ENCODE peak calls at places on chromosomes 3 and 15, in seven cellular contexts. W, K, N, D, H, F and U are unnamed samples.

GRCh38 chr3:16509721-16510619 is 3.5 kb downstream of the RFTN1 start:
- DNase-seq in W (no peak), K (no peak), N (no peak), D (no peak), H (no peak), F (no peak), U (no peak)

GRCh38 chr15:70954176-70954575 is 61.5 kb downstream of the LRRC49 start:
- DNase-seq in W (no peak), K (no peak), N (no peak), D (no peak), H (no peak), F (no peak), U (no peak)

GRCh38 chr15:90718232-90718631 is 1.1 kb downstream of the BLM start:
- DNase-seq in W (no peak), K (no peak), N (no peak), D (no peak), H (peak; percentile 23), F (no peak), U (no peak)

GRCh38 chr3:126468028-126468891 is 7.4 kb downstream of the ZXDC start:
- DNase-seq in W (no peak), K (peak; percentile 66), N (no peak), D (peak; percentile 61), H (no peak), F (peak; percentile 38), U (no peak)

GRCh38 chr3:129593595-129594339 is 12.7 kb downstream of the PLXND1 start:
- DNase-seq in W (no peak), K (peak; percentile 89), N (peak; percentile 43), D (no peak), H (peak; percentile 80), F (no peak), U (no peak)

GRCh38 chr15:71182522-71182921 is 67.3 kb downstream of the THSD4 start:
- DNase-seq in W (no peak), K (no peak), N (no peak), D (no peak), H (no peak), F (no peak), U (no peak)

GRCh38 chr3:45775571-45776290 is 20.6 kb downstream of the SLC6A20 start:
- DNase-seq in W (no peak), K (no peak), N (no peak), D (no peak), H (no peak), F (no peak), U (no peak)

GRCh38 chr3:4595709-4596108 is 102.6 kb downstream of the ITPR1 start:
- DNase-seq in W (no peak), K (no peak), N (no peak), D (no peak), H (no peak), F (no peak), U (no peak)

GRCh38 chr15:67824900-67825879 is at the start of gene SKOR1:
- DNase-seq in W (no peak), K (peak; percentile 64), N (no peak), D (no peak), H (peak; percentile 95), F (peak; percentile 62), U (no peak)
- H3K27me3 ChIP-seq in W (peaks cover 62% of the 10 kb centered on the region), K (peaks cover 100% of the 10 kb centered on the region), N (peaks cover 100% of the 10 kb centered on the region), D (peaks cover 95% of the 10 kb centered on the region), H (peaks cover 99% of the 10 kb centered on the region), F (peaks cover 95% of the 10 kb centered on the region), U (peaks cover 3% of the 10 kb centered on the region)

GRCh38 chr3:72250725-72251124 is 465.8 kb upstream of the PROK2 start:
- DNase-seq in W (no peak), K (no peak), N (no peak), D (no peak), H (no peak), F (no peak), U (no peak)
- H3K36me3 ChIP-seq in W (no peaks in the 10 kb centered on the region), K (no peaks in the 10 kb centered on the region), N (no peaks in the 10 kb centered on the region), D (no peaks in the 10 kb centered on the region), H (no peaks in the 10 kb centered on the region), F (no peaks in the 10 kb centered on the region), U (no peaks in the 10 kb centered on the region)

GRCh38 chr3:137852511-137852910 is 88.4 kb downstream of the SOX14 start:
- DNase-seq in W (no peak), K (no peak), N (no peak), D (no peak), H (no peak), F (no peak), U (no peak)
- H3K27me3 ChIP-seq in W (no peaks in the 10 kb centered on the region), K (no peaks in the 10 kb centered on the region), N (peaks cover 3% of the 10 kb centered on the region), D (no peaks in the 10 kb centered on the region), H (no peaks in the 10 kb centered on the region), F (no peaks in the 10 kb centered on the region), U (no peaks in the 10 kb centered on the region)

GRCh38 chr3:130946876-130947275 is 53.0 kb downstream of the ATP2C1 start:
- DNase-seq in W (no peak), K (no peak), N (no peak), D (no peak), H (no peak), F (no peak), U (no peak)

GRCh38 chr3:130939753-130940152 is 45.9 kb downstream of the ATP2C1 start:
- DNase-seq in W (no peak), K (no peak), N (no peak), D (no peak), H (no peak), F (no peak), U (no peak)

GRCh38 chr3:130941793-130942192 is 47.9 kb downstream of the ATP2C1 start:
- DNase-seq in W (no peak), K (no peak), N (no peak), D (no peak), H (no peak), F (no peak), U (no peak)
- H3K36me3 ChIP-seq in W (no peaks in the 10 kb centered on the region), K (peaks cover 38% of the 10 kb centered on the region), N (no peaks in the 10 kb centered on the region), D (peaks cover 57% of the 10 kb centered on the region), H (no peaks in the 10 kb centered on the region), F (no peaks in the 10 kb centered on the region), U (no peaks in the 10 kb centered on the region)

GRCh38 chr15:77769700-77770099 is 137.0 kb upstream of the LINGO1 start:
- DNase-seq in W (no peak), K (no peak), N (no peak), D (no peak), H (peak; percentile 39), F (no peak), U (no peak)
- H3K27me3 ChIP-seq in W (no peaks in the 10 kb centered on the region), K (no peaks in the 10 kb centered on the region), N (peaks cover 25% of the 10 kb centered on the region), D (peaks cover 7% of the 10 kb centered on the region), H (no peaks in the 10 kb centered on the region), F (peaks cover 6% of the 10 kb centered on the region), U (no peaks in the 10 kb centered on the region)

GRCh38 chr15:40407343-40407990 is 1.9 kb downstream of the IVD start:
- DNase-seq in W (no peak), K (no peak), N (no peak), D (no peak), H (no peak), F (no peak), U (no peak)
- H3K36me3 ChIP-seq in W (no peaks in the 10 kb centered on the region), K (peaks cover 44% of the 10 kb centered on the region), N (no peaks in the 10 kb centered on the region), D (peaks cover 29% of the 10 kb centered on the region), H (peaks cover 37% of the 10 kb centered on the region), F (no peaks in the 10 kb centered on the region), U (no peaks in the 10 kb centered on the region)

DNA sequence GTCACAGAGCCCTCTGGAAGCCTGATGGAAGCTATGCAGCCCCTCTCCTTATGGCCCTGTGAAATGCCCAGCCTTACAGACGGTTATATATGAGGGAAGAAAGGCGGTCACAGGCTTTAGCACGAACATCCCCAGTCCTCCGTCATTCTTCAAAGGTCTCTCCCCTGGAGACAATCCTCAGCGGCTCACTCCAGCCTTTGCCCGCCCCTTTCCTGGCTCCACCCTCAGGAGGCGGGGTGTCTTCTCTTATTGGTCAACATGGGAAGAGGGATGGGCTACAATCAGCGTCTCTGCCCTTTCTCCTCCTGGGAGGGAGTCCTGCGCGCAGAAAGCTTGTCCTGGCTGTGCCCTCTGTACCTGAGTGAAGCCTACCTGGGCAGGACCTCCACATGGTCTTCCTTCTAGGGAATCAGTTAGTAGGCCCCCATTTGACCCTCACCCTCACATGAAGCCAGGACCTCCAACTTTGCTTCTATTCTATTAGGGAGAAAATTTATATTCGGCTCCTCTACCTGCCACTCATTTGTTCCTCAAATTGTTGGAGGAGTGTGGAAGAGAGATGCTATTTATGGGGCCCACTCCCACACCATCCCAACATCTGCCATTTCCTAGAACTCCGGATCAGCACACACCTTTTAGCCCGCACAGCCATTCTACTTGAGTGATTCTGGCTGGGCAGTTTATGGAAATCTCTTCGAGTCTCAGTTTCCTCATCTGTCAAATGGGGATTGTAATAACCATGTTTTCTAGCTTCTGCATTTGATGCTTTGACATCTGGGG is 112.9 kb upstream of the SLC6A11 start:
- DNase-seq in W (no peak), K (no peak), N (no peak), D (peak; percentile 13), H (peak; percentile 88), F (no peak), U (no peak)
- H3K27me3 ChIP-seq in W (peaks cover 3% of the 10 kb centered on the region), K (peaks cover 36% of the 10 kb centered on the region), N (peaks cover 57% of the 10 kb centered on the region), D (peaks cover 29% of the 10 kb centered on the region), H (peaks cover 25% of the 10 kb centered on the region), F (peaks cover 71% of the 10 kb centered on the region), U (no peaks in the 10 kb centered on the region)